ENCODE peak calls at places on chromosome 4, in six cellular contexts. L is IMR-90, U is HEK293T, I is HepG2, D is GM12878, N is K562. F is an unnamed sample.

GRCh38 chr4:6767341-6767724 is 15.2 kb upstream of the KIAA0232 start:
- DNase-seq in L (peak), U (no peak), I (no peak), D (no peak), N (no peak), F (no peak)

GRCh38 chr4:102091656-102092055 is 253.6 kb downstream of the SLC39A8 start:
- DNase-seq in L (no peak), U (no peak), I (no peak), D (no peak), N (no peak), F (no peak)

GRCh38 chr4:16641971-16642370 is 256.5 kb downstream of the LDB2 start:
- DNase-seq in L (peak), U (no peak), I (no peak), D (no peak), N (no peak), F (no peak)

GRCh38 chr4:176575141-176575731 is 217.5 kb downstream of the VEGFC start:
- DNase-seq in L (peak), U (no peak), I (no peak), D (no peak), N (no peak), F (no peak)

GRCh38 chr4:169791527-169792156 is 33.9 kb upstream of the HPF1 start:
- DNase-seq in L (peak), U (peak), I (peak), D (no peak), N (peak), F (peak)

GRCh38 chr4:176601156-176601555 is 191.6 kb downstream of the VEGFC start:
- DNase-seq in L (no peak), U (no peak), I (no peak), D (no peak), N (no peak), F (peak)

GRCh38 chr4:151358266-151358665 is 32.9 kb upstream of the SH3D19 start:
- DNase-seq in L (no peak), U (no peak), I (no peak), D (no peak), N (no peak), F (no peak)

GRCh38 chr4:53490161-53490915 is 100.9 kb downstream of the LNX1 start:
- DNase-seq in L (peak), U (no peak), I (no peak), D (no peak), N (no peak), F (no peak)

GRCh38 chr4:76373919-76374552 is 46.9 kb downstream of the CCDC158 start:
- DNase-seq in L (no peak), U (no peak), I (no peak), D (no peak), N (no peak), F (peak)

GRCh38 chr4:98166025-98166730 is 22.9 kb upstream of the STPG2 start:
- DNase-seq in L (peak), U (no peak), I (no peak), D (no peak), N (no peak), F (peak)

GRCh38 chr4:140469806-140470733 is 28.0 kb downstream of the MGAT4D start:
- DNase-seq in L (no peak), U (no peak), I (no peak), D (no peak), N (no peak), F (no peak)

GRCh38 chr4:88859191-88859812 is 161.7 kb upstream of the NAP1L5 start:
- DNase-seq in L (no peak), U (no peak), I (no peak), D (no peak), N (no peak), F (no peak)

GRCh38 chr4:123020285-123020684 is 97.9 kb upstream of the NUDT6 start:
- DNase-seq in L (no peak), U (no peak), I (no peak), D (no peak), N (no peak), F (no peak)

GRCh38 chr4:123025398-123025797 is 103.0 kb upstream of the NUDT6 start:
- DNase-seq in L (no peak), U (no peak), I (no peak), D (no peak), N (no peak), F (no peak)

GRCh38 chr4:123023647-123024046 is 101.2 kb upstream of the NUDT6 start:
- DNase-seq in L (no peak), U (no peak), I (no peak), D (no peak), N (no peak), F (no peak)

DNA sequence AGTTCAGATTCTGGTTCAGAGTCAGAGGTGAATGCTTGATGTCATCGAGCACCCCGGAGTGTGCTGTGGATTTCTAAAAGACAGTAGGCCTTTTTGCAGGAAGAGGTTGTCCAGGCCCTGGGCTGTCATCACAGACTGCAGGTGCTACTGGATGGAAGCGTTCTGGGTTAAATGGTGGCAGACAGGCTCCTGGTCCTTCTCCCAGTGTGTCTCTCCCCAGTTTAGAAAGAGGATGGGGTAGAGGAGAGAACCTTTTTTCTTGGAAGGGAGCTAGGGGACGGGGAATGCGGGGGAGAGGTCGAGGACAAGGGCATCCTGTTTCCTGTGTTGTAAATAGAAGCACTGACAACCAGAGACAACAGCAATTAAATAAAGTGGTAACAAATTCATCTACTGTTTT is 102.3 kb upstream of the NUDT6 start:
- DNase-seq in L (no peak), U (no peak), I (no peak), D (no peak), N (no peak), F (no peak)
- TF ChIP-seq BHLHE40 in L (no peak), U (no peak), I (no peak), D (no peak), N (no peak), F (no peak)

GRCh38 chr4:156974264-156974663 is 2.7 kb upstream of the PDGFC start:
- DNase-seq in L (peak), U (no peak), I (no peak), D (no peak), N (no peak), F (no peak)
- TF ChIP-seq BHLHE40 in L (no peak), U (no peak), I (no peak), D (no peak), N (no peak), F (no peak)

GRCh38 chr4:70868778-70869177 is 29.1 kb upstream of the GRSF1 start:
- DNase-seq in L (no peak), U (no peak), I (no peak), D (no peak), N (no peak), F (no peak)
- TF ChIP-seq BHLHE40 in L (no peak), U (no peak), I (no peak), D (no peak), N (no peak), F (no peak)

GRCh38 chr4:1448589-1449420 is 42.6 kb upstream of the NKX1-1 start:
- DNase-seq in L (no peak), U (no peak), I (no peak), D (no peak), N (no peak), F (no peak)

GRCh38 chr4:1449833-1450741 is 43.8 kb upstream of the NKX1-1 start:
- DNase-seq in L (no peak), U (no peak), I (no peak), D (no peak), N (no peak), F (no peak)

GRCh38 chr4:1447676-1448588 is 41.7 kb upstream of the NKX1-1 start:
- DNase-seq in L (no peak), U (no peak), I (no peak), D (no peak), N (no peak), F (no peak)

GRCh38 chr4:1451106-1451751 is 45.0 kb upstream of the NKX1-1 start:
- DNase-seq in L (no peak), U (no peak), I (no peak), D (no peak), N (no peak), F (no peak)

GRCh38 chr4:1449475-1449832 is 43.2 kb upstream of the NKX1-1 start:
- DNase-seq in L (no peak), U (no peak), I (no peak), D (no peak), N (no peak), F (no peak)
- TF ChIP-seq BHLHE40 in L (no peak), U (no peak), I (no peak), D (no peak), N (no peak), F (no peak)

DNA sequence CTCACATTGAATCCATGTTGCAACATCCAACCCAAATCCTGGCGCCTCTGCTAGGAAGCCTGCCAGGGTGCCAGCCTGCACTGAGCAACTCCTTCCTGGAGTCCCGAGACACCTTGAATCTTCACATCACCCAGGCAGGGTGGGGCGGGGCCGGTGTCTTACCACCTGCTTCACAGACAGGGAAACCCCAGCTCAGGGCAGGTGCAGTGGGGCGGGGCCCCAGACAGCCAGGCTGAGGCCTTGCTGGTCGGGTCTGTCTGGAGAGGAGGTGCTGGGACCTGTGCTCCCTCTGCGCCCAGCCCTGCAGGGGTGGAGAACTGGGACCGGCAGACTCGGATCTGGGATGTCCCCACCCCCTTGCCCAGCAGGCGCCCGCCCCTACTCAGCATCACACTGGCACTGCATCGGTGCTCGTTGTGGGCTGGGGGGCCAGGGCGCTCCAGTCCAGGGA is 31.5 kb upstream of the HTRA3 start:
- DNase-seq in L (no peak), U (no peak), I (no peak), D (no peak), N (no peak), F (no peak)
- TF ChIP-seq BHLHE40 in L (no peak), U (no peak), I (no peak), D (no peak), N (no peak), F (no peak)

GRCh38 chr4:43286137-43286536 is 393.6 kb downstream of the GRXCR1 start:
- DNase-seq in L (no peak), U (no peak), I (no peak), D (no peak), N (no peak), F (no peak)

GRCh38 chr4:43277003-43277402 is 384.5 kb downstream of the GRXCR1 start:
- DNase-seq in L (peak), U (no peak), I (no peak), D (no peak), N (no peak), F (no peak)

GRCh38 chr4:43282534-43282933 is 390.0 kb downstream of the GRXCR1 start:
- DNase-seq in L (no peak), U (no peak), I (no peak), D (no peak), N (no peak), F (no peak)
- TF ChIP-seq BHLHE40 in L (no peak), U (no peak), I (no peak), D (no peak), N (no peak), F (no peak)

GRCh38 chr4:164847016-164847415 is 30.0 kb upstream of the APELA start:
- DNase-seq in L (no peak), U (no peak), I (no peak), D (no peak), N (no peak), F (no peak)

DNA sequence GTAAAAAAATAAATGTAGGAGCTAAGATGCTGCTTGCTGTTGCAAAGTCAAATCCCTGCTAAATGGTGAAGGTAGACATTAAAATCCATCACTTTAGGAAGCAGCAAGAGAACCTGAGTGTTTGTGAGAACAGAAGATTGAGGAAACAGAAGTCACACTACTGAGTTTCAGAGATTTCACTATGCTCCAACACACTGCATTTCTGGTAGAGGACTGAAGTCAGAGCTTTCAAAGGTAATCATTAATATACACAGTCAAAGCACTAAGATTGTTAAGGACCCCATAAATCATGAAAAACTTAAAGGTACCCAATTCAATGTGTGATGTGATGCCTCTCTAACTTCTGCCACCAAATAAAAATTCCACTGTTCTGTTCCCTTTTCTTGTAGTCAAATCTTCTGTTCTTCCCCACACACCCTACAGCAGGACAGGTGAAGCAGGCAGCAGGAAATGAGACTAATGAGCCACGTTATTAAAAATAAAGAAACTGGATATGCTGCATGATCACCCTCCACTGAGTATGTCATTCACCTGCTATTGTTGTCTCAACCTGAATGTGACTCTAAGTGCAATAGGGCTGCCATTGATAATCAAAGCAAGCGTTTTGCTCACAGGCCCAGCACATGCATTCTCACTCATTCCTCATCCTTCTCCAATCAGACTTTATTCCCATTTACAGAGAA is 28.9 kb upstream of the APELA start:
- DNase-seq in L (no peak), U (no peak), I (no peak), D (no peak), N (no peak), F (no peak)
- TF ChIP-seq BHLHE40 in L (no peak), U (no peak), I (no peak), D (no peak), N (no peak), F (no peak)

GRCh38 chr4:116358633-116359222 is 726.6 kb downstream of the TRAM1L1 start:
- DNase-seq in L (peak), U (peak), I (peak), D (peak), N (peak), F (peak)
- TF ChIP-seq BHLHE40 in L (no peak), U (no peak), I (no peak), D (no peak), N (no peak), F (no peak)

GRCh38 chr4:94995684-94996394 is 238.1 kb downstream of the BMPR1B start:
- DNase-seq in L (peak), U (peak), I (no peak), D (no peak), N (no peak), F (peak)

GRCh38 chr4:95000076-95000648 is 242.4 kb downstream of the BMPR1B start:
- DNase-seq in L (no peak), U (no peak), I (no peak), D (no peak), N (no peak), F (no peak)
- TF ChIP-seq BHLHE40 in L (no peak), U (no peak), I (no peak), D (no peak), N (no peak), F (no peak)

F was measured in A549.